ENCODE peak calls at places on chromosomes 11 and 22, in five cellular contexts. C is non-pigmented ciliary epithelial cell; W is AML-193; S is fibroblast of the aortic adventitia; R is activated CD4-positive, alpha-beta T cell treated with anti-CD3 and anti-CD28 coated beads, Interleukin-2, amount 50 U/mL, for 48 hours. F is an unnamed sample.

GRCh38 chr11:102225689-102226562 is 91.4 kb upstream of the BIRC3 start:
- DNase-seq in C (peak), S (peak), W (no peak), R (no peak), F (peak)

GRCh38 chr11:94602430-94603372 is 35.5 kb downstream of the PIWIL4 start:
- DNase-seq in C (no peak), S (peak), R (peak), W (peak), F (no peak)

GRCh38 chr22:29480512-29481264 is 670 bp downstream of the NEFH start:
- DNase-seq in S (peak), C (no peak), W (no peak), R (peak), F (peak)

GRCh38 chr11:86510674-86511073 is 136.0 kb downstream of the CCDC81 start:
- DNase-seq in C (no peak), S (no peak), R (no peak), W (no peak), F (no peak)

GRCh38 chr11:119509969-119510401 is 87.0 kb upstream of the THY1 start:
- DNase-seq in S (peak), W (no peak), R (peak), C (peak), F (peak)

GRCh38 chr11:128029219-128029722 is 558.1 kb downstream of the ETS1 start:
- DNase-seq in S (peak), R (no peak), W (no peak), C (no peak), F (peak)

GRCh38 chr22:49764151-49764581 is 63.5 kb downstream of the BRD1 start:
- DNase-seq in C (no peak), W (no peak), S (no peak), R (no peak), F (peak)

GRCh38 chr11:134664863-134665535 is 253.0 kb upstream of the B3GAT1 start:
- DNase-seq in W (no peak), S (no peak), R (no peak), C (no peak), F (no peak)

GRCh38 chr11:69943066-69943465 is 123.8 kb upstream of the FGF3 start:
- DNase-seq in C (no peak), W (no peak), R (no peak), S (peak), F (no peak)

GRCh38 chr11:115941481-115941993 is 437.3 kb upstream of the CADM1 start:
- DNase-seq in S (no peak), R (no peak), C (peak), W (no peak), F (no peak)

GRCh38 chr11:10379022-10379421 is 74.1 kb downstream of the ADM start:
- DNase-seq in C (no peak), R (no peak), W (no peak), S (no peak), F (no peak)

GRCh38 chr22:44091021-44091721 is 67.1 kb downstream of the PARVB start:
- DNase-seq in W (peak), S (peak), R (peak), C (no peak), F (no peak)

GRCh38 chr11:68380786-68381622 is 68.6 kb downstream of the LRP5 start:
- DNase-seq in S (no peak), W (no peak), R (no peak), C (no peak), F (no peak)

GRCh38 chr11:77232242-77232641 is 69.2 kb downstream of the GDPD4 start:
- DNase-seq in W (no peak), C (no peak), S (no peak), R (no peak), F (no peak)

GRCh38 chr22:20071524-20071972 is 8.5 kb upstream of the DGCR8 start:
- DNase-seq in S (no peak), C (no peak), W (no peak), R (no peak), F (no peak)

GRCh38 chr22:50185384-50186087 is at the start of gene TRABD:
- DNase-seq in W (peak), C (peak), S (peak), R (peak), F (peak)

GRCh38 chr22:43570531-43571144 is 158.8 kb downstream of the MPPED1 start:
- DNase-seq in C (no peak), R (no peak), W (no peak), S (no peak), F (no peak)

GRCh38 chr11:8233691-8234424 is 29.8 kb downstream of the LMO1 start:
- DNase-seq in W (no peak), R (no peak), C (peak), S (no peak), F (peak)

GRCh38 chr22:17786435-17787158 is 12.3 kb upstream of the BID start:
- DNase-seq in C (no peak), S (peak), W (no peak), R (no peak), F (peak)